ENCODE peak calls at places on chromosomes 16 and 17, in six cellular contexts. One of them, this sample, is unnamed.

GRCh38 chr17:38349097-38349904 is 2.3 kb upstream of the SOCS7 start:
- DNase-seq in effector memory CD8-positive, alpha-beta T cell: peak; percentile 84
- DNase-seq in neural crest cell: peak; percentile 93
- DNase-seq in EL: peak; percentile 82
- DNase-seq in NCI-H1048: peak; percentile 22
- DNase-seq in kidney glomerular epithelial cell: peak; percentile 81
- DNase-seq in this sample: peak; percentile 45

GRCh38 chr16:868846-869822 is 68.6 kb upstream of the GNG13 start:
- DNase-seq in effector memory CD8-positive, alpha-beta T cell: no peak
- DNase-seq in neural crest cell: no peak
- DNase-seq in EL: no peak
- DNase-seq in NCI-H1048: no peak
- DNase-seq in kidney glomerular epithelial cell: no peak
- DNase-seq in this sample: no peak

GRCh38 chr17:58121925-58122324 is 26.3 kb upstream of the OR4D1 start:
- DNase-seq in effector memory CD8-positive, alpha-beta T cell: peak; percentile 32
- DNase-seq in neural crest cell: no peak
- DNase-seq in EL: peak; percentile 32
- DNase-seq in NCI-H1048: no peak
- DNase-seq in kidney glomerular epithelial cell: no peak
- DNase-seq in this sample: no peak

GRCh38 chr17:48453447-48453846 is 23.4 kb upstream of the SKAP1 start:
- DNase-seq in effector memory CD8-positive, alpha-beta T cell: no peak
- DNase-seq in neural crest cell: no peak
- DNase-seq in EL: no peak
- DNase-seq in NCI-H1048: no peak
- DNase-seq in kidney glomerular epithelial cell: no peak
- DNase-seq in this sample: no peak

GRCh38 chr16:85862476-85863383 is 36.2 kb upstream of the IRF8 start:
- DNase-seq in effector memory CD8-positive, alpha-beta T cell: no peak
- DNase-seq in neural crest cell: no peak
- DNase-seq in EL: no peak
- DNase-seq in NCI-H1048: no peak
- DNase-seq in kidney glomerular epithelial cell: no peak
- DNase-seq in this sample: no peak

GRCh38 chr17:80877095-80877828 is 114.4 kb upstream of the CHMP6 start:
- DNase-seq in effector memory CD8-positive, alpha-beta T cell: peak; percentile 24
- DNase-seq in neural crest cell: no peak
- DNase-seq in EL: no peak
- DNase-seq in NCI-H1048: no peak
- DNase-seq in kidney glomerular epithelial cell: no peak
- DNase-seq in this sample: no peak

GRCh38 chr17:8393470-8394231 is 4.0 kb downstream of the RNF222 start:
- DNase-seq in effector memory CD8-positive, alpha-beta T cell: peak; percentile 43
- DNase-seq in neural crest cell: no peak
- DNase-seq in EL: peak; percentile 32
- DNase-seq in NCI-H1048: no peak
- DNase-seq in kidney glomerular epithelial cell: no peak
- DNase-seq in this sample: no peak

GRCh38 chr17:59154335-59154720 is 658 bp downstream of the SKA2 start:
- DNase-seq in effector memory CD8-positive, alpha-beta T cell: no peak
- DNase-seq in neural crest cell: peak; percentile 37
- DNase-seq in EL: peak; percentile 61
- DNase-seq in NCI-H1048: no peak
- DNase-seq in kidney glomerular epithelial cell: peak; percentile 64
- DNase-seq in this sample: no peak

GRCh38 chr16:48963306-48963705 is 318.3 kb downstream of the CBLN1 start:
- DNase-seq in effector memory CD8-positive, alpha-beta T cell: no peak
- DNase-seq in neural crest cell: no peak
- DNase-seq in EL: peak; percentile 75
- DNase-seq in NCI-H1048: no peak
- DNase-seq in kidney glomerular epithelial cell: peak; percentile 11
- DNase-seq in this sample: no peak

GRCh38 chr17:34852614-34853013 is 108.6 kb downstream of the CCT6B start:
- DNase-seq in effector memory CD8-positive, alpha-beta T cell: no peak
- DNase-seq in neural crest cell: no peak
- DNase-seq in EL: no peak
- DNase-seq in NCI-H1048: no peak
- DNase-seq in kidney glomerular epithelial cell: no peak
- DNase-seq in this sample: no peak

GRCh38 chr16:28202147-28202746 is 9.5 kb downstream of the XPO6 start:
- DNase-seq in effector memory CD8-positive, alpha-beta T cell: peak; percentile 22
- DNase-seq in neural crest cell: no peak
- DNase-seq in EL: no peak
- DNase-seq in NCI-H1048: no peak
- DNase-seq in kidney glomerular epithelial cell: no peak
- DNase-seq in this sample: no peak

GRCh38 chr17:61468263-61468907 is 16.2 kb downstream of the TBX4 start:
- DNase-seq in effector memory CD8-positive, alpha-beta T cell: no peak
- DNase-seq in neural crest cell: no peak
- DNase-seq in EL: no peak
- DNase-seq in NCI-H1048: no peak
- DNase-seq in kidney glomerular epithelial cell: no peak
- DNase-seq in this sample: no peak

GRCh38 chr16:70725024-70725911 is 39.4 kb upstream of the MTSS2 start:
- DNase-seq in effector memory CD8-positive, alpha-beta T cell: no peak
- DNase-seq in neural crest cell: peak; percentile 10
- DNase-seq in EL: no peak
- DNase-seq in NCI-H1048: no peak
- DNase-seq in kidney glomerular epithelial cell: no peak
- DNase-seq in this sample: no peak

GRCh38 chr17:76124582-76125390 is 16.3 kb downstream of the FOXJ1 start:
- DNase-seq in effector memory CD8-positive, alpha-beta T cell: no peak
- DNase-seq in neural crest cell: no peak
- DNase-seq in EL: peak; percentile 22
- DNase-seq in NCI-H1048: no peak
- DNase-seq in kidney glomerular epithelial cell: no peak
- DNase-seq in this sample: no peak

GRCh38 chr16:84043486-84044107 is 1.0 kb upstream of the SLC38A8 start:
- DNase-seq in effector memory CD8-positive, alpha-beta T cell: no peak
- DNase-seq in neural crest cell: no peak
- DNase-seq in EL: no peak
- DNase-seq in NCI-H1048: no peak
- DNase-seq in kidney glomerular epithelial cell: no peak
- DNase-seq in this sample: no peak

GRCh38 chr17:35069311-35069710 is 5.8 kb upstream of the RFFL start:
- DNase-seq in effector memory CD8-positive, alpha-beta T cell: no peak
- DNase-seq in neural crest cell: no peak
- DNase-seq in EL: peak; percentile 25
- DNase-seq in NCI-H1048: no peak
- DNase-seq in kidney glomerular epithelial cell: peak; percentile 51
- DNase-seq in this sample: no peak

GRCh38 chr17:37490022-37490587 is 414 bp downstream of the DUSP14 start:
- DNase-seq in effector memory CD8-positive, alpha-beta T cell: peak; percentile 74
- DNase-seq in neural crest cell: peak; percentile 80
- DNase-seq in EL: peak; percentile 80
- DNase-seq in NCI-H1048: no peak
- DNase-seq in kidney glomerular epithelial cell: no peak
- DNase-seq in this sample: no peak

GRCh38 chr17:15266325-15266950 is 1.3 kb upstream of the PMP22 start:
- DNase-seq in effector memory CD8-positive, alpha-beta T cell: no peak
- DNase-seq in neural crest cell: no peak
- DNase-seq in EL: no peak
- DNase-seq in NCI-H1048: no peak
- DNase-seq in kidney glomerular epithelial cell: no peak
- DNase-seq in this sample: no peak

GRCh38 chr17:6269474-6269873 is 165.4 kb downstream of the AIPL1 start:
- DNase-seq in effector memory CD8-positive, alpha-beta T cell: no peak
- DNase-seq in neural crest cell: peak; percentile 69
- DNase-seq in EL: peak; percentile 35
- DNase-seq in NCI-H1048: no peak
- DNase-seq in kidney glomerular epithelial cell: peak; percentile 8
- DNase-seq in this sample: no peak

GRCh38 chr16:2513405-2514332 is at the start of gene ATP6V0C:
- DNase-seq in effector memory CD8-positive, alpha-beta T cell: peak; percentile 87
- DNase-seq in neural crest cell: peak; percentile 84
- DNase-seq in EL: peak; percentile 87
- DNase-seq in NCI-H1048: peak; percentile 44
- DNase-seq in kidney glomerular epithelial cell: peak; percentile 86
- DNase-seq in this sample: no peak

GRCh38 chr17:41254861-41255260 is 323 bp upstream of the KRTAP9-9 start:
- DNase-seq in effector memory CD8-positive, alpha-beta T cell: no peak
- DNase-seq in neural crest cell: no peak
- DNase-seq in EL: peak; percentile 18
- DNase-seq in NCI-H1048: no peak
- DNase-seq in kidney glomerular epithelial cell: no peak
- DNase-seq in this sample: no peak

GRCh38 chr16:19429271-19429670 is 11.6 kb downstream of the TMC5 start:
- DNase-seq in effector memory CD8-positive, alpha-beta T cell: no peak
- DNase-seq in neural crest cell: no peak
- DNase-seq in EL: no peak
- DNase-seq in NCI-H1048: no peak
- DNase-seq in kidney glomerular epithelial cell: no peak
- DNase-seq in this sample: no peak

GRCh38 chr17:68509151-68510057 is 2.8 kb upstream of the PRKAR1A start:
- DNase-seq in effector memory CD8-positive, alpha-beta T cell: no peak
- DNase-seq in neural crest cell: no peak
- DNase-seq in EL: no peak
- DNase-seq in NCI-H1048: no peak
- DNase-seq in kidney glomerular epithelial cell: no peak
- DNase-seq in this sample: no peak

GRCh38 chr17:44987194-44987882 is 19.2 kb upstream of the C1QL1 start:
- DNase-seq in effector memory CD8-positive, alpha-beta T cell: no peak
- DNase-seq in neural crest cell: peak; percentile 45
- DNase-seq in EL: no peak
- DNase-seq in NCI-H1048: no peak
- DNase-seq in kidney glomerular epithelial cell: no peak
- DNase-seq in this sample: no peak

GRCh38 chr16:5604770-5605169 is 507.2 kb upstream of the EEF2KMT start:
- DNase-seq in effector memory CD8-positive, alpha-beta T cell: no peak
- DNase-seq in neural crest cell: no peak
- DNase-seq in EL: no peak
- DNase-seq in NCI-H1048: no peak
- DNase-seq in kidney glomerular epithelial cell: peak; percentile 72
- DNase-seq in this sample: no peak

GRCh38 chr16:5012887-5013286 is 20.8 kb downstream of the NAGPA start:
- DNase-seq in effector memory CD8-positive, alpha-beta T cell: no peak
- DNase-seq in neural crest cell: no peak
- DNase-seq in EL: no peak
- DNase-seq in NCI-H1048: no peak
- DNase-seq in kidney glomerular epithelial cell: no peak
- DNase-seq in this sample: no peak